ENCODE peak calls at places on chromosomes 12 and 14, in four cellular contexts. D, M, S and X are unnamed samples.

GRCh38 chr12:93279849-93280412 is 97.8 kb upstream of the NUDT4 start:
- DNase-seq in D (no peak), M (no peak), S (no peak), X (no peak)

GRCh38 chr12:75852143-75852542 is 179.4 kb downstream of the PHLDA1 start:
- DNase-seq in S (no peak), M (no peak), D (no peak), X (no peak)

GRCh38 chr12:56995201-56995929 is 11.0 kb downstream of the ZBTB39 start:
- DNase-seq in M (no peak), D (no peak), S (no peak), X (no peak)

GRCh38 chr12:26135010-26135420 is 10.2 kb upstream of the BHLHE41 start:
- DNase-seq in M (no peak), S (no peak), D (no peak), X (no peak)

GRCh38 chr12:132551271-132552120 is 58.9 kb downstream of the LRCOL1 start:
- DNase-seq in M (no peak), D (no peak), S (no peak), X (no peak)

GRCh38 chr14:84566109-84566508 is 963.8 kb upstream of the FLRT2 start:
- DNase-seq in S (no peak), M (no peak), D (no peak), X (no peak)

GRCh38 chr14:102930753-102931579 is 8.5 kb downstream of the AMN start:
- DNase-seq in M (no peak), S (no peak), D (no peak), X (no peak)

GRCh38 chr14:54440037-54440436 is 1.1 kb downstream of the CNIH1 start:
- DNase-seq in D (no peak), M (no peak), S (no peak), X (no peak)

GRCh38 chr12:76804435-76804976 is 40.6 kb downstream of the ZDHHC17 start:
- DNase-seq in D (peak; percentile 50), S (no peak), M (no peak), X (peak; percentile 9)

GRCh38 chr12:123010681-123011080 is 30.2 kb downstream of the ARL6IP4 start:
- DNase-seq in S (no peak), M (no peak), D (no peak), X (no peak)

GRCh38 chr14:80213602-80214001 is 2.3 kb upstream of the DIO2 start:
- DNase-seq in S (peak; percentile 47), D (no peak), M (no peak), X (peak; percentile 25)

GRCh38 chr12:96862326-96862725 is 44.7 kb upstream of the NEDD1 start:
- DNase-seq in S (no peak), D (no peak), M (no peak), X (no peak)

GRCh38 chr14:65656554-65656953 is 244.0 kb downstream of the FUT8 start:
- DNase-seq in D (no peak), S (no peak), M (no peak), X (no peak)

GRCh38 chr12:71780207-71780822 is 25.7 kb downstream of the RAB21 start:
- DNase-seq in M (no peak), D (peak; percentile 28), S (peak; percentile 20), X (peak; percentile 34)

GRCh38 chr12:55666508-55666907 is 29.8 kb downstream of the OR10P1 start:
- DNase-seq in S (no peak), M (no peak), D (no peak), X (no peak)

GRCh38 chr12:111404362-111405148 is 1.2 kb upstream of the SH2B3 start:
- DNase-seq in M (no peak), S (peak; percentile 33), D (peak; percentile 86), X (no peak)

GRCh38 chr14:93960108-93960475 is 16.3 kb downstream of the ASB2 start:
- DNase-seq in S (no peak), D (no peak), M (no peak), X (no peak)

GRCh38 chr12:84704851-84705250 is 207.7 kb downstream of the SLC6A15 start:
- DNase-seq in D (no peak), S (no peak), M (no peak), X (no peak)

GRCh38 chr12:44551631-44552030 is 324.5 kb downstream of the NELL2 start:
- DNase-seq in S (no peak), D (no peak), M (no peak), X (no peak)

GRCh38 chr14:29442720-29443119 is 484.9 kb downstream of the PRKD1 start:
- DNase-seq in S (no peak), M (no peak), D (no peak), X (no peak)

GRCh38 chr14:35985504-35986218 is 159.5 kb downstream of the BRMS1L start:
- DNase-seq in M (peak; percentile 41), D (no peak), S (no peak), X (no peak)

GRCh38 chr14:93044116-93044515 is 71.6 kb downstream of the ITPK1 start:
- DNase-seq in S (no peak), M (no peak), D (no peak), X (no peak)

GRCh38 chr12:75774309-75775052 is 257.1 kb downstream of the PHLDA1 start:
- DNase-seq in D (no peak), M (no peak), S (no peak), X (no peak)

GRCh38 chr14:103740991-103741689 is 25.5 kb downstream of the ZFYVE21 start:
- DNase-seq in D (no peak), M (no peak), S (no peak), X (no peak)

GRCh38 chr12:132078190-132078589 is 65.9 kb downstream of the DDX51 start:
- DNase-seq in D (no peak), M (no peak), S (no peak), X (no peak)

GRCh38 chr12:120771097-120771496 is 45.5 kb downstream of the ACADS start:
- DNase-seq in M (no peak), D (no peak), S (no peak), X (no peak)

GRCh38 chr12:6363330-6364036 is 11.9 kb downstream of the SCNN1A start:
- DNase-seq in D (peak; percentile 95), M (no peak), S (peak; percentile 85), X (peak; percentile 87)

GRCh38 chr14:100297320-100298300 is 8.6 kb downstream of the SLC25A29 start:
- DNase-seq in M (peak; percentile 35), S (no peak), D (no peak), X (no peak)

GRCh38 chr12:69580074-69580473 is 5.2 kb upstream of the CCT2 start:
- DNase-seq in S (no peak), M (no peak), D (no peak), X (no peak)

GRCh38 chr14:31934767-31935266 is 142.3 kb upstream of the ARHGAP5 start:
- DNase-seq in M (no peak), D (peak; percentile 34), S (peak; percentile 90), X (peak; percentile 46)

GRCh38 chr12:105935981-105936380 is 202.8 kb downstream of the NUAK1 start:
- DNase-seq in D (no peak), S (no peak), M (no peak), X (no peak)

GRCh38 chr14:61872452-61872851 is 110.2 kb downstream of the SNAPC1 start:
- DNase-seq in D (no peak), M (peak; percentile 73), S (no peak), X (no peak)
- TF ChIP-seq TARDBP in D (no peak), M (no peak), S (no peak), X (no peak)

DNA sequence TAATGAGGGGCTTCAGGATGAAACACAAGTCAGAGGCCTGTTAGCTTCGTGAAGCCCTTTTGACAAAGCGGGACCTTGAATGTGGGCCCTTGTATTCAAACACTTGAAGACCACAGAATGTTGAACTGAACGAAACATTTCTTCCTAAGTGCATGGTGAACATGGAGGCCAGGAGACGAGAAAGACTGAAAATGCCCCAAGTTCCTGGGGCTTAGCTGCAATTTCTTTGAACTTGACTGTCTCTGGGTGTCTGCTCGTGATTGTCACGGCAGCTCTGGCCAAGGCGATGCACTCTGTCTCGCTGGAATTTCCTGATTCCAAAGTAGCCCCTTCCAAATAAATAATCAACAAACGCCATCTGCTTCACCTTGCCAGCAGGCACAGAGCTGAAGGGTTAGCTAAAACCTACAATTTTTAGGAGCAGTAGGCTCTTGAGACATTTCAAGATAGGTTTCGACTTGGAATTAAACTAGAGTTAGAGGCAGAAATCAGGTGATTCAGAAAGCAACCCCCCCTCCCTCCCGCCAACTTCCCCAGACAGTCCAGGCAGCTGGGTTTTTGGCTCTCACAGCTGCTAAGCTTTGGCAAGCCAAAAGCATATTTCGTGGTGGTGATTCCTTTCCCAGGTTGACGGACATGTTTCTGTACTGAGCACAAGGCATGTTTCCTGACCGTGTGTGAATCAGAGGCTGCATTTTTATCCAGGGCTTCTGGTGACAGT is 13.5 kb upstream of the IRF2BPL start:
- DNase-seq in M (no peak), D (no peak), S (no peak), X (no peak)
- TF ChIP-seq TARDBP in M (no peak), D (no peak), S (no peak), X (no peak)

DNA sequence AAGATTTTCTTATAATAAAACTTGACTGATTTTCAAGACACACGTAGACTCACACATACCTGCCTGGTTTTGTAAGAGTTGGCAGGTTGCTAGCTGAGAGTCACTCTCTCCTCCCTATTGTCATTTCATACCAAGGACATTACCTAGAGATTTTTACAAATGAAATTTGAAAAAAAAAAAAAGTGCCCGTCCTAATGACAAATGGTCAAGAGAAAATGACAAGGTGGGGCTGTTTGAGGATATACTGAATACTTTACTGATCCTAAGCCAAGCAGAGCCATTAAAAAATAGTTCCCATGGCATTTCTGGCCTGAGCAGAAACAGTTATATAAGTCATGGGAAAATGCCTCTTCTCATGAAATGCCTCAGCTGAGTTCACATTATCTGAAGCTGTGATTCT is 150.2 kb downstream of the DYRK2 start:
- DNase-seq in M (no peak), D (no peak), S (no peak), X (no peak)
- TF ChIP-seq TARDBP in M (no peak), D (no peak), S (no peak), X (no peak)

GRCh38 chr12:12796171-12796570 is 10.7 kb downstream of the APOLD1 start:
- DNase-seq in M (no peak), D (no peak), S (no peak), X (no peak)
- TF ChIP-seq TARDBP in M (no peak), D (no peak), S (no peak), X (no peak)

DNA sequence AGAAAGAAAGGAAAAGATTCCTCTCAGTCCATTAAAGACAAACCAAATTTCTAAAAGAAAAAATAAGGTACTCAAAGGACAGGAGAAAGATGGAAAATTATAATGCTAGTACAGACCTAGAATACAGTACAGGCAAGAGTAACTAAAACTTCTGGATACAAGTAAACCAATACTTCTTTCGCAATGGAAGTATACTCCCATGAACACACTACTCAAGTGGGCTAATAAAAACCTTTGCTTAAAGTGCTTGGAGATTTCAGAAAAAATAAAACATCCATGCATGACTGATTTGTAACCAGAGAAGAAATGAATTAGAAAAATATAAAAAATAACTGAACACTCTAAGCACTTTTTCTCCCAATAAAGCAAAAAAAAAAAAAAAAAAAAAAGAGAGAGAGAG is 3.5 kb downstream of the ZBTB25 start:
- DNase-seq in S (no peak), M (no peak), D (no peak), X (no peak)
- TF ChIP-seq TARDBP in S (no peak), M (no peak), D (no peak), X (no peak)